ENCODE peak calls at places on chromosome 14, in seven cellular contexts. U is HFFc6; S is uterus; N is B cell; Y is activated T-cell treated with anti-CD3 and anti-CD28 coated beads for 1 hour; R is stimulated activated CD4-positive, alpha-beta T cell treated with anti-CD3 and anti-CD28 coated beads, Interleukin-1b, Interleukin-23, amount 100 ng/mL, for 24 hours; K is stimulated activated CD8-positive, alpha-beta memory T cell treated with anti-CD3 and anti-CD28 coated beads, Interleukin-2, amount 100 ng/mL, for 1 hour. O is an unnamed sample.

GRCh38 chr14:68625366-68626090 is 167.3 kb downstream of the ZFP36L1 start:
- DNase-seq in U (no peak), S (no peak), N (no peak), Y (no peak), R (no peak), K (no peak), O (no peak)

GRCh38 chr14:22549304-22549962 is 39.6 kb downstream of the DAD1 start:
- DNase-seq in U (no peak), S (no peak), N (no peak), Y (no peak), R (no peak), K (no peak), O (no peak)

GRCh38 chr14:74848768-74849167 is 27.2 kb downstream of the PROX2 start:
- DNase-seq in U (no peak), S (no peak), N (no peak), Y (no peak), R (no peak), K (no peak), O (no peak)

GRCh38 chr14:93301821-93302447 is 30.9 kb downstream of the BTBD7 start:
- DNase-seq in U (no peak), S (no peak), N (no peak), Y (no peak), R (no peak), K (no peak), O (no peak)

GRCh38 chr14:59189822-59190368 is 1.4 kb downstream of the DAAM1 start:
- DNase-seq in U (peak), S (peak), N (peak), Y (peak), R (peak), K (peak), O (peak)

GRCh38 chr14:56808314-56809201 is 1.7 kb downstream of the OTX2 start:
- DNase-seq in U (no peak), S (no peak), N (no peak), Y (no peak), R (no peak), K (no peak), O (no peak)

GRCh38 chr14:22646570-22647254 is 2.6 kb upstream of the OR6J1 start:
- DNase-seq in U (peak), S (no peak), N (no peak), Y (no peak), R (no peak), K (no peak), O (no peak)

GRCh38 chr14:88995437-88996198 is 171.2 kb downstream of the TTC8 start:
- DNase-seq in U (peak), S (no peak), N (no peak), Y (no peak), R (no peak), K (no peak), O (no peak)

GRCh38 chr14:34436118-34436905 is 25.7 kb downstream of the SPTSSA start:
- DNase-seq in U (peak), S (no peak), N (no peak), Y (no peak), R (no peak), K (no peak), O (no peak)

GRCh38 chr14:21026251-21026987 is 1.6 kb upstream of the NDRG2 start:
- DNase-seq in U (no peak), S (no peak), N (no peak), Y (no peak), R (no peak), K (no peak), O (no peak)

GRCh38 chr14:56796259-56796658 is 14.0 kb downstream of the OTX2 start:
- DNase-seq in U (no peak), S (no peak), N (no peak), Y (no peak), R (no peak), K (no peak), O (no peak)

GRCh38 chr14:21244546-21244945 is 24.7 kb downstream of the HNRNPC start:
- DNase-seq in U (no peak), S (no peak), N (no peak), Y (no peak), R (no peak), K (no peak), O (no peak)

GRCh38 chr14:74604896-74605295 is 7.1 kb downstream of the LTBP2 start:
- DNase-seq in U (peak), S (no peak), N (no peak), Y (no peak), R (no peak), K (no peak), O (no peak)

GRCh38 chr14:96461950-96462798 is 40.0 kb upstream of the PAPOLA start:
- DNase-seq in U (no peak), S (no peak), N (no peak), Y (no peak), R (no peak), K (no peak), O (no peak)

GRCh38 chr14:103802353-103802752 is 45.0 kb downstream of the PPP1R13B start:
- DNase-seq in U (no peak), S (no peak), N (no peak), Y (no peak), R (no peak), K (no peak), O (no peak)

O was measured in activated CD8-positive, alpha-beta memory T cell treated with anti-CD3 and anti-CD28 coated beads for 48 hours.